ENCODE peak calls at places on chromosomes 16 and 17, in four cellular contexts. One of them, this sample, is unnamed.
A peak's percentile ranks its signal among the peaks of the same experiment; 100 is the strongest.

GRCh38 chr17:49513616-49514373 is 18.7 kb downstream of the NGFR start:
- DNase-seq in HCEC 1CT: no peak
- DNase-seq in body of pancreas: peak; percentile 57
- DNase-seq in left ventricle myocardium inferior: peak; percentile 76
- DNase-seq in this sample: no peak

GRCh38 chr16:709651-710499 is 4.3 kb upstream of the FBXL16 start:
- DNase-seq in HCEC 1CT: peak; percentile 71
- DNase-seq in body of pancreas: peak; percentile 68
- DNase-seq in left ventricle myocardium inferior: no peak
- DNase-seq in this sample: peak; percentile 74

GRCh38 chr16:69465083-69465721 is 40.8 kb downstream of the CYB5B start:
- DNase-seq in HCEC 1CT: no peak
- DNase-seq in body of pancreas: peak; percentile 7
- DNase-seq in left ventricle myocardium inferior: no peak
- DNase-seq in this sample: no peak

GRCh38 chr17:30291571-30292489 is at the start of gene BLMH:
- DNase-seq in HCEC 1CT: peak; percentile 74
- DNase-seq in body of pancreas: peak; percentile 80
- DNase-seq in left ventricle myocardium inferior: peak; percentile 86
- DNase-seq in this sample: peak; percentile 96

GRCh38 chr17:80811181-80812105 is 180.2 kb upstream of the CHMP6 start:
- DNase-seq in HCEC 1CT: no peak
- DNase-seq in body of pancreas: no peak
- DNase-seq in left ventricle myocardium inferior: no peak
- DNase-seq in this sample: no peak

GRCh38 chr17:310111-311010 is 42.2 kb downstream of the RPH3AL start:
- DNase-seq in HCEC 1CT: no peak
- DNase-seq in body of pancreas: no peak
- DNase-seq in left ventricle myocardium inferior: no peak
- DNase-seq in this sample: no peak

GRCh38 chr16:69397821-69398521 is 12.2 kb upstream of the TERF2 start:
- DNase-seq in HCEC 1CT: peak; percentile 84
- DNase-seq in body of pancreas: peak; percentile 75
- DNase-seq in left ventricle myocardium inferior: no peak
- DNase-seq in this sample: peak; percentile 67

GRCh38 chr16:67963325-67964321 is 4.8 kb downstream of the SLC12A4 start:
- DNase-seq in HCEC 1CT: no peak
- DNase-seq in body of pancreas: peak; percentile 40
- DNase-seq in left ventricle myocardium inferior: no peak
- DNase-seq in this sample: peak; percentile 89

GRCh38 chr17:16371742-16372141 is 9.1 kb upstream of the UBB start:
- DNase-seq in HCEC 1CT: peak; percentile 98
- DNase-seq in body of pancreas: no peak
- DNase-seq in left ventricle myocardium inferior: no peak
- DNase-seq in this sample: no peak

GRCh38 chr16:7597677-7598076 is 265.0 kb downstream of the RBFOX1 start:
- DNase-seq in HCEC 1CT: no peak
- DNase-seq in body of pancreas: no peak
- DNase-seq in left ventricle myocardium inferior: no peak
- DNase-seq in this sample: no peak